ENCODE peak calls at places on chromosomes 11 and 22, in six cellular contexts. Z is mesendoderm; E is right cardiac atrium; R is CD8-positive, alpha-beta T cell; W is small intestine; S is heart right ventricle. J is an unnamed sample. For H3K4me1, the result is how much of the 10 kb centered on the place peaks cover.

GRCh38 chr22:21816787-21817496 is 50.5 kb downstream of the MAPK1 start:
- DNase-seq in Z (peak), E (no peak), R (peak), W (peak), S (no peak), J (peak)

GRCh38 chr11:126318642-126319373 is 14.9 kb downstream of the DCPS start:
- DNase-seq in Z (no peak), E (no peak), R (peak), W (no peak), S (no peak), J (no peak)

GRCh38 chr11:16026849-16027248 is 329.5 kb downstream of the SOX6 start:
- DNase-seq in Z (no peak), E (no peak), R (no peak), W (no peak), S (no peak), J (no peak)

GRCh38 chr11:10390375-10390774 is 64.7 kb upstream of the AMPD3 start:
- DNase-seq in Z (no peak), E (no peak), R (no peak), W (no peak), S (no peak), J (no peak)

GRCh38 chr11:114192841-114193389 is 103.3 kb upstream of the NNMT start:
- DNase-seq in Z (no peak), E (no peak), R (no peak), W (no peak), S (no peak), J (no peak)

GRCh38 chr11:31655483-31655882 is 145.9 kb downstream of the ELP4 start:
- DNase-seq in Z (peak), E (no peak), R (no peak), W (no peak), S (no peak), J (no peak)

GRCh38 chr11:71103266-71103665 is 149.1 kb downstream of the SHANK2 start:
- DNase-seq in Z (no peak), E (no peak), R (no peak), W (no peak), S (no peak), J (no peak)

GRCh38 chr11:17864478-17864941 is 129.9 kb downstream of the KCNC1 start:
- DNase-seq in Z (peak), E (no peak), R (no peak), W (peak), S (no peak), J (peak)

GRCh38 chr11:104893876-104894275 is 4.4 kb downstream of the CASP12 start:
- DNase-seq in Z (no peak), E (no peak), R (no peak), W (no peak), S (no peak), J (no peak)

GRCh38 chr11:134498326-134499139 is 86.5 kb upstream of the B3GAT1 start:
- DNase-seq in Z (no peak), E (no peak), R (no peak), W (peak), S (peak), J (no peak)

GRCh38 chr11:71462726-71463125 is 9.7 kb downstream of the NADSYN1 start:
- DNase-seq in Z (no peak), E (no peak), R (no peak), W (no peak), S (no peak), J (no peak)

DNA sequence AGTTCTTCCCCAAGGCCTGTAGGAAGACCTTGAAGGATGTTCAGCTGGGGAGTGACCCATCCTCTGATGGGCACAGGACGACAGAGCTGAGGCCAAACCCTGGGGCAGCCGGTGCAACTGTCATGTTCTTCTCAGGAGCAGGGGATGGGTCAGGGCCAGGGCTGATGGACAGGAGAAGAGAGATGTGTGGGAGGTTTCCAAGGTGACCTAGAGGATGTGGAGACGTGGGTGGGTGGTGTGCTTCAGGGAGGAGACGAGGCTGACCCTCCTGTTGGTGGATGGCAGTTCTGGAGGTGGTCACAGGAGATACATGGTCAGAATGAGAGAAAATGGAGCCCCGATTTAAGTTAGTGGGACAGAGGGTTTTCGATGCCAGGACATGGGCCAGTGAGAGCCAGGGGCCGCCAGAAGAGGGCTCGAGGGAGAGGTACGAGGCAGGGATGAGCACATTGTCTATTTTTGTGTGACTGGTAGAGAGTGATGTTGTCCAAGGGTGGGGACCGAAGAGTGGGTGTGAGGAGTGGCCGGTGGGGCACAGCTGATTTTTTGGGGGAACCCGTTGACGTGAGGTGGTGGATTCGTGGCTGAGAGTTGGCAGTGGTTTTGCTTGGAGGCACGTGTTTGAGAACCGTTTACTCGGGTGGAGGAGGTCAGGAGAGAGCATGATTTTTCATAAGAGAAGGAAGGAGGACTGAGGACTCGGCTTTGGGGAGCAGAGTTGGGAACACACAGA is 14.6 kb downstream of the TBC1D22A start:
- DNase-seq in Z (no peak), E (no peak), R (no peak), W (no peak), S (no peak), J (no peak)
- H3K4me1 ChIP-seq in Z (under half), E (under half), R (half or more), W (under half), S (half or more), J (under half)

DNA sequence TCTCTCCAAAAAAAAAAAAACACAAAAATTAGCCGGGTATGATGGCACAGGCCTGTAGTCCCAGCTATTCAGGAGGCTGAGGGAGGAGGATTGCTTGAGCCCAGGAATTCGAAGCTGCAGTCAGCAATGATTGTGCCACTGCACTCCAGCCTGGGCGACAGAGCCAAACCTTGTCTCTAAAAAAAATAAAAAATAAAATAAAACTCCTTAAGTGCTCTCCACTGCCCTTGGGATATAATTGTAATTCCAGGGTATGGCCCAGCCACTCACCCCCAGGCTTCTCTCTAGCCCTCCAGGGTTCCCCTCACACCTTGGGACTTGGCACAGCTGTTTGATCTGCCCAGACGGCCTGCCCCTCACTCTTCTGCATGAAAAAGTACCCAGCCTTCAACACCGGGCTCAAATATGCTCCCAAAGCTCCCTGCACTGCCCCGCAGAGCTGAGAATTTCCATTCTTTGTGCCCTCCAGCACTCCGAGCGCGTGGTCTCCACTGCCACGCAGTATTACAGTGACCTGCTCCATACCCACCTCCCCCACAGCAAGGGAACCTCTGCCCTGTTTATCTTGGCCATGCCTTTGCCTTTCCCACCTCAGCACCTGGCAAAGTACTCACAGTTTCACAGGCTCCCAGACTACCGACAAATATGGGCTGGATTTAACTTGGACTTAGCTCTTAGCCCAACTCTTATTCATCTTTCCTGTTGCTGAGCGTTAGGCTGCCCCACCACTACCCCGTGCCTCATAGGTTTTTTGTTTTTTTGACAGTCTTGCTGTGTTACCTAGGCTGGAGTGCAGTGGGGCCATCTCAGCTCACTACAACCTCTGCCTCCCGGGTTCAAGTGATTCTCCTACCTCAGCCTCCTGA is 7.6 kb upstream of the FTH1 start:
- DNase-seq in Z (no peak), E (peak), R (no peak), W (peak), S (no peak), J (peak)
- H3K4me1 ChIP-seq in Z (under half), E (under half), R (under half), W (under half), S (half or more), J (under half)

GRCh38 chr11:93024376-93024775 is 54.9 kb downstream of the MTNR1B start:
- DNase-seq in Z (no peak), E (no peak), R (no peak), W (no peak), S (no peak), J (no peak)
- H3K4me1 ChIP-seq in Z (under half), E (under half), R (under half), W (under half), S (under half), J (under half)

DNA sequence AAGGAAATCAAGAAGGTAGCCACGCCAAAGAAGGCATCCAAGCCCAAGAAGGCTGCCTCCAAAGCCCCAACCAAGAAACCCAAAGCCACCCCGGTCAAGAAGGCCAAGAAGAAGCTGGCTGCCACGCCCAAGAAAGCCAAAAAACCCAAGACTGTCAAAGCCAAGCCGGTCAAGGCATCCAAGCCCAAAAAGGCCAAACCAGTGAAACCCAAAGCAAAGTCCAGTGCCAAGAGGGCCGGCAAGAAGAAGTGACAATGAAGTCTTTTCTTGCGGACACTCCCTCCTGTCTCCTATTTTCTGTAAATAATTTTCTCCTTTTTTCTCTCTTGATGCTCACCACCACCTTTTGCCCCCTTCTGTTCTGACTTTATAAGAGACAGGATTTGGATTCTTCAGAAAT is 1.9 kb upstream of the GCAT start:
- DNase-seq in Z (no peak), E (no peak), R (no peak), W (peak), S (no peak), J (no peak)
- H3K4me1 ChIP-seq in Z (under half), E (under half), R (under half), W (under half), S (half or more), J (under half)

DNA sequence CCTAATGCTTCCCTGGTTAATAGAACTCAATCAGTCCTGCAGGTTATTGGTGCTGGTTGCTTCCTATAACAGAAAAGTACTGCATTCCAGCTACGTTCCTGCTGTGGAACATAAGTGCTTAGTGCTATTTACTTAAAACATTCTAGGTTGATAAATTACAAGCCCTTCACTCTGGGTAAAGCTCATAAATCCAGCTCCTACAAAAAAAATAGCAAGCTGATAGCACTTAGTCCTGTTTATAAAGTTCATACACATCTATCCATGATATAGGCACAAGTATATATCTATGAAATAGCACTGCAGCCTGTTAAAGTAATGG is 26.7 kb downstream of the NF2 start:
- DNase-seq in Z (no peak), E (no peak), R (no peak), W (no peak), S (no peak), J (no peak)
- H3K4me1 ChIP-seq in Z (under half), E (under half), R (under half), W (under half), S (under half), J (under half)

GRCh38 chr11:57770793-57771192 is 9.2 kb downstream of the CTNND1 start:
- DNase-seq in Z (no peak), E (no peak), R (no peak), W (no peak), S (no peak), J (no peak)
- H3K4me1 ChIP-seq in Z (under half), E (under half), R (under half), W (under half), S (half or more), J (under half)

GRCh38 chr22:32809786-32810185 is 8.3 kb downstream of the TIMP3 start:
- DNase-seq in Z (no peak), E (no peak), R (no peak), W (no peak), S (no peak), J (no peak)

GRCh38 chr22:32814289-32814865 is 12.9 kb downstream of the TIMP3 start:
- DNase-seq in Z (no peak), E (no peak), R (no peak), W (no peak), S (no peak), J (no peak)

GRCh38 chr22:32811788-32812187 is 10.3 kb downstream of the TIMP3 start:
- DNase-seq in Z (no peak), E (no peak), R (no peak), W (no peak), S (no peak), J (no peak)

GRCh38 chr22:32808038-32808445 is 6.5 kb downstream of the TIMP3 start:
- DNase-seq in Z (no peak), E (no peak), R (no peak), W (peak), S (no peak), J (no peak)

DNA sequence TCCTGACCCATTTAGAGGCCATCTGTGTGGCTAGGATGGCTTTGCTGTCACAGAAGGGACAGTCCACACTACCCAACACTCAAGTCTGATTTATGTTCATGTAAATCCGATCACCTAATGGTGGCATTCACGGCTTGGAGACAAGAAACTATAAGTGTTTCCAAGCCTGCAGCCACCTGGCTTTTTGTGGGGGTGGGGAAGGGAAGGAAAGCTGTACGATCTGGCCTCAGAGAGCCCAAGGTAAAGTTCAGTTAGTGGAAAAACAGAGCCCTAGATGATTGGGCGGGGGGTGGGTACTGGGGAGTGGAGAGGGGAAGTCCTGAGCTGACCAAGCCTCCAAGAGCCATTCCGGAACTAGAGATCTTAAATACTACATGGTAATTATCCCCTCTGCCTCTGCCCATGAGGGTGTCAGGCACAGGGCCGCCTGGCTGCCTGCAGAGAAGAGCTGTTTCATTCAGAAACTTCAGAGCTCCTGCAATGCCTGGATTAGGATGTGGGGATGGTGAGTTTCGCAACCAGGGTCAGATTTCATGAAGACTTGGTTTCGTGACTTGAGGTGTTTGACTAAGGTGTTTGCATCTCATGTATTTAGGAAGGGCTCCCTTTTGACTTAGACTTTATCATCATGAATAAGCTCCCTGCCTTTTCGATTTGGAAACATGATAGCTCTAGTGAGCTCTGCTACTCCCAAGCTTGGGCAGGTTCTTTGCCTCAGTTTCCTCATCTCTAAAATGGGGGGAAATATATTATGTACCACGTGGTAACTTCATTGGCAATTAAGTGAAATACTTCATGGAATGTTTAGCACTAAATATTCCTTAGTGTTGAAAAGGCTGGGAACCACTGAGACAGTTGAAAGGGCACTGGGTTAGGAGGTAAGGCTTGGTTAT is 9.0 kb downstream of the TIMP3 start:
- DNase-seq in Z (peak), E (no peak), R (no peak), W (no peak), S (no peak), J (no peak)
- H3K4me1 ChIP-seq in Z (under half), E (under half), R (under half), W (under half), S (half or more), J (under half)

GRCh38 chr22:42646569-42647525 is 2.3 kb downstream of the CYB5R3 start:
- DNase-seq in Z (no peak), E (peak), R (no peak), W (peak), S (peak), J (peak)

GRCh38 chr22:42649261-42650056 is at the start of gene CYB5R3:
- DNase-seq in Z (peak), E (peak), R (peak), W (peak), S (peak), J (peak)

GRCh38 chr22:42651134-42651533 is 1.9 kb upstream of the CYB5R3 start:
- DNase-seq in Z (no peak), E (peak), R (no peak), W (no peak), S (no peak), J (no peak)

GRCh38 chr22:42648017-42648367 is 1.2 kb downstream of the CYB5R3 start:
- DNase-seq in Z (no peak), E (no peak), R (no peak), W (no peak), S (no peak), J (no peak)

GRCh38 chr22:42648368-42649260 is 578 bp downstream of the CYB5R3 start:
- DNase-seq in Z (peak), E (peak), R (no peak), W (peak), S (peak), J (peak)
- H3K4me1 ChIP-seq in Z (under half), E (under half), R (under half), W (under half), S (half or more), J (under half)

GRCh38 chr11:43685483-43685882 is 4.9 kb downstream of the HSD17B12 start:
- DNase-seq in Z (no peak), E (no peak), R (no peak), W (no peak), S (no peak), J (no peak)
- H3K4me1 ChIP-seq in Z (under half), E (under half), R (under half), W (under half), S (half or more), J (under half)